ENCODE peak calls at places on chromosome 4, in eight cellular contexts. One of them, this sample, is unnamed.

GRCh38 chr4:186166852-186167512 is 24.4 kb upstream of the CYP4V2 start:
- DNase-seq in T-cell: no peak
- DNase-seq in frontal cortex: no peak
- DNase-seq in GM23248: no peak
- DNase-seq in G401: no peak
- DNase-seq in PC-9: no peak
- DNase-seq in activated CD8-positive, alpha-beta memory T cell treated with anti-CD3 and anti-CD28 coated beads, Interleukin-2, amount 50 U/mL, for 4 hours: no peak
- DNase-seq in AG08396: no peak
- DNase-seq in this sample: no peak

GRCh38 chr4:9861561-9861960 is 80.1 kb downstream of the DRD5 start:
- DNase-seq in GM23248: no peak
- DNase-seq in PC-9: no peak
- DNase-seq in T-cell: no peak
- DNase-seq in frontal cortex: no peak
- DNase-seq in G401: no peak
- DNase-seq in activated CD8-positive, alpha-beta memory T cell treated with anti-CD3 and anti-CD28 coated beads, Interleukin-2, amount 50 U/mL, for 4 hours: no peak
- DNase-seq in AG08396: no peak
- DNase-seq in this sample: no peak

GRCh38 chr4:20359692-20360091 is 108.0 kb downstream of the SLIT2 start:
- DNase-seq in T-cell: no peak
- DNase-seq in activated CD8-positive, alpha-beta memory T cell treated with anti-CD3 and anti-CD28 coated beads, Interleukin-2, amount 50 U/mL, for 4 hours: no peak
- DNase-seq in G401: no peak
- DNase-seq in AG08396: no peak
- DNase-seq in frontal cortex: no peak
- DNase-seq in PC-9: no peak
- DNase-seq in GM23248: no peak
- DNase-seq in this sample: no peak

GRCh38 chr4:88697588-88698329 is at the start of gene NAP1L5:
- DNase-seq in G401: peak
- DNase-seq in T-cell: peak
- DNase-seq in GM23248: peak
- DNase-seq in frontal cortex: peak
- DNase-seq in AG08396: peak
- DNase-seq in activated CD8-positive, alpha-beta memory T cell treated with anti-CD3 and anti-CD28 coated beads, Interleukin-2, amount 50 U/mL, for 4 hours: peak
- DNase-seq in PC-9: peak
- DNase-seq in this sample: peak

GRCh38 chr4:181548873-181549541 is 694.2 kb upstream of the TENM3 start:
- DNase-seq in PC-9: no peak
- DNase-seq in G401: no peak
- DNase-seq in GM23248: peak
- DNase-seq in T-cell: no peak
- DNase-seq in AG08396: no peak
- DNase-seq in frontal cortex: no peak
- DNase-seq in activated CD8-positive, alpha-beta memory T cell treated with anti-CD3 and anti-CD28 coated beads, Interleukin-2, amount 50 U/mL, for 4 hours: no peak
- DNase-seq in this sample: no peak

GRCh38 chr4:65661469-65661868 is 8.8 kb downstream of the EPHA5 start:
- DNase-seq in PC-9: no peak
- DNase-seq in GM23248: no peak
- DNase-seq in G401: peak
- DNase-seq in activated CD8-positive, alpha-beta memory T cell treated with anti-CD3 and anti-CD28 coated beads, Interleukin-2, amount 50 U/mL, for 4 hours: no peak
- DNase-seq in frontal cortex: no peak
- DNase-seq in AG08396: no peak
- DNase-seq in T-cell: no peak
- DNase-seq in this sample: no peak

GRCh38 chr4:18075823-18076433 is 54.4 kb upstream of the LCORL start:
- DNase-seq in AG08396: no peak
- DNase-seq in G401: no peak
- DNase-seq in GM23248: peak
- DNase-seq in T-cell: peak
- DNase-seq in frontal cortex: no peak
- DNase-seq in activated CD8-positive, alpha-beta memory T cell treated with anti-CD3 and anti-CD28 coated beads, Interleukin-2, amount 50 U/mL, for 4 hours: no peak
- DNase-seq in PC-9: peak
- DNase-seq in this sample: peak

GRCh38 chr4:5912614-5913019 is 19.7 kb upstream of the CRMP1 start:
- DNase-seq in activated CD8-positive, alpha-beta memory T cell treated with anti-CD3 and anti-CD28 coated beads, Interleukin-2, amount 50 U/mL, for 4 hours: no peak
- DNase-seq in PC-9: no peak
- DNase-seq in GM23248: no peak
- DNase-seq in frontal cortex: no peak
- DNase-seq in G401: no peak
- DNase-seq in AG08396: no peak
- DNase-seq in T-cell: no peak
- DNase-seq in this sample: no peak

GRCh38 chr4:47490550-47490949 is 5.5 kb downstream of the ATP10D start:
- DNase-seq in GM23248: peak
- DNase-seq in AG08396: no peak
- DNase-seq in T-cell: no peak
- DNase-seq in frontal cortex: peak
- DNase-seq in activated CD8-positive, alpha-beta memory T cell treated with anti-CD3 and anti-CD28 coated beads, Interleukin-2, amount 50 U/mL, for 4 hours: no peak
- DNase-seq in PC-9: no peak
- DNase-seq in G401: no peak
- DNase-seq in this sample: no peak

GRCh38 chr4:146245899-146246298 is 31.6 kb downstream of the REELD1 start:
- DNase-seq in G401: no peak
- DNase-seq in GM23248: peak
- DNase-seq in frontal cortex: no peak
- DNase-seq in activated CD8-positive, alpha-beta memory T cell treated with anti-CD3 and anti-CD28 coated beads, Interleukin-2, amount 50 U/mL, for 4 hours: no peak
- DNase-seq in T-cell: no peak
- DNase-seq in AG08396: no peak
- DNase-seq in PC-9: no peak
- DNase-seq in this sample: no peak

GRCh38 chr4:122403860-122404259 is 25.0 kb downstream of the ADAD1 start:
- DNase-seq in T-cell: no peak
- DNase-seq in frontal cortex: no peak
- DNase-seq in GM23248: no peak
- DNase-seq in G401: no peak
- DNase-seq in PC-9: no peak
- DNase-seq in activated CD8-positive, alpha-beta memory T cell treated with anti-CD3 and anti-CD28 coated beads, Interleukin-2, amount 50 U/mL, for 4 hours: no peak
- DNase-seq in AG08396: no peak
- DNase-seq in this sample: no peak

GRCh38 chr4:163542275-163542674 is 47.8 kb downstream of the TMA16 start:
- DNase-seq in frontal cortex: no peak
- DNase-seq in AG08396: no peak
- DNase-seq in G401: no peak
- DNase-seq in T-cell: no peak
- DNase-seq in activated CD8-positive, alpha-beta memory T cell treated with anti-CD3 and anti-CD28 coated beads, Interleukin-2, amount 50 U/mL, for 4 hours: no peak
- DNase-seq in GM23248: peak
- DNase-seq in PC-9: peak
- DNase-seq in this sample: no peak

GRCh38 chr4:36227913-36228312 is 16.4 kb downstream of the ARAP2 start:
- DNase-seq in PC-9: no peak
- DNase-seq in AG08396: no peak
- DNase-seq in activated CD8-positive, alpha-beta memory T cell treated with anti-CD3 and anti-CD28 coated beads, Interleukin-2, amount 50 U/mL, for 4 hours: no peak
- DNase-seq in G401: no peak
- DNase-seq in T-cell: no peak
- DNase-seq in GM23248: no peak
- DNase-seq in frontal cortex: no peak
- DNase-seq in this sample: no peak

GRCh38 chr4:104128850-104129213 is 365.9 kb downstream of the CXXC4 start:
- DNase-seq in AG08396: no peak
- DNase-seq in GM23248: no peak
- DNase-seq in PC-9: no peak
- DNase-seq in G401: no peak
- DNase-seq in frontal cortex: no peak
- DNase-seq in T-cell: no peak
- DNase-seq in activated CD8-positive, alpha-beta memory T cell treated with anti-CD3 and anti-CD28 coated beads, Interleukin-2, amount 50 U/mL, for 4 hours: no peak
- DNase-seq in this sample: no peak

GRCh38 chr4:16007471-16008095 is 44.6 kb upstream of the FGFBP2 start:
- DNase-seq in frontal cortex: no peak
- DNase-seq in G401: no peak
- DNase-seq in activated CD8-positive, alpha-beta memory T cell treated with anti-CD3 and anti-CD28 coated beads, Interleukin-2, amount 50 U/mL, for 4 hours: no peak
- DNase-seq in GM23248: no peak
- DNase-seq in T-cell: no peak
- DNase-seq in AG08396: no peak
- DNase-seq in PC-9: no peak
- DNase-seq in this sample: no peak

GRCh38 chr4:84957509-84958420 is 8.7 kb downstream of the WDFY3 start:
- DNase-seq in T-cell: no peak
- DNase-seq in AG08396: no peak
- DNase-seq in PC-9: no peak
- DNase-seq in frontal cortex: no peak
- DNase-seq in G401: no peak
- DNase-seq in activated CD8-positive, alpha-beta memory T cell treated with anti-CD3 and anti-CD28 coated beads, Interleukin-2, amount 50 U/mL, for 4 hours: no peak
- DNase-seq in GM23248: peak
- DNase-seq in this sample: no peak

GRCh38 chr4:8737075-8737474 is 134.6 kb downstream of the HMX1 start:
- DNase-seq in T-cell: no peak
- DNase-seq in GM23248: no peak
- DNase-seq in PC-9: no peak
- DNase-seq in AG08396: no peak
- DNase-seq in G401: no peak
- DNase-seq in activated CD8-positive, alpha-beta memory T cell treated with anti-CD3 and anti-CD28 coated beads, Interleukin-2, amount 50 U/mL, for 4 hours: no peak
- DNase-seq in frontal cortex: no peak
- DNase-seq in this sample: no peak

GRCh38 chr4:174423257-174423944 is 98.9 kb downstream of the HPGD start:
- DNase-seq in T-cell: no peak
- DNase-seq in activated CD8-positive, alpha-beta memory T cell treated with anti-CD3 and anti-CD28 coated beads, Interleukin-2, amount 50 U/mL, for 4 hours: no peak
- DNase-seq in PC-9: peak
- DNase-seq in frontal cortex: no peak
- DNase-seq in G401: peak
- DNase-seq in GM23248: peak
- DNase-seq in AG08396: peak
- DNase-seq in this sample: no peak

GRCh38 chr4:9898596-9899345 is 117.3 kb downstream of the DRD5 start:
- DNase-seq in activated CD8-positive, alpha-beta memory T cell treated with anti-CD3 and anti-CD28 coated beads, Interleukin-2, amount 50 U/mL, for 4 hours: no peak
- DNase-seq in PC-9: no peak
- DNase-seq in AG08396: peak
- DNase-seq in T-cell: no peak
- DNase-seq in G401: no peak
- DNase-seq in frontal cortex: peak
- DNase-seq in GM23248: peak
- DNase-seq in this sample: no peak